ENCODE peak calls at places on chromosomes 11 and 22, in eight cellular contexts. F is lung; U is kidney; K is CD8-positive, alpha-beta T cell; Z is endothelial cell of umbilical vein; N is mesenchymal stem cell; Y is WERI-Rb-1; I is pancreas. G is an unnamed sample.

GRCh38 chr11:113281052-113281725 is 33.2 kb upstream of the TTC12 start:
- DNase-seq in F (no peak), U (no peak), K (no peak), Z (no peak), N (no peak), Y (no peak), I (no peak), G (no peak)

GRCh38 chr22:50581950-50582561 is 593 bp downstream of the CHKB start:
- DNase-seq in F (no peak), U (peak; percentile 86), K (no peak), Z (no peak), N (peak; percentile 29), Y (no peak), I (no peak), G (no peak)

GRCh38 chr11:34850339-34850738 is 65.8 kb downstream of the APIP start:
- DNase-seq in F (no peak), U (no peak), K (no peak), Z (no peak), N (peak; percentile 7), Y (no peak), I (no peak), G (no peak)

GRCh38 chr11:64223001-64223651 is 2.9 kb downstream of the TRPT1 start:
- DNase-seq in F (no peak), U (peak; percentile 75), K (peak; percentile 14), Z (no peak), N (no peak), Y (no peak), I (no peak), G (no peak)

GRCh38 chr11:35142481-35143207 is 3.7 kb downstream of the CD44 start:
- DNase-seq in F (no peak), U (no peak), K (peak; percentile 69), Z (peak; percentile 32), N (peak; percentile 88), Y (no peak), I (no peak), G (peak; percentile 49)

GRCh38 chr11:93000511-93001476 is 31.3 kb downstream of the MTNR1B start:
- DNase-seq in F (no peak), U (no peak), K (no peak), Z (peak; percentile 86), N (peak; percentile 73), Y (no peak), I (no peak), G (peak; percentile 63)

GRCh38 chr11:106503901-106504300 is 426.4 kb downstream of the AASDHPPT start:
- DNase-seq in F (no peak), U (no peak), K (no peak), Z (no peak), N (no peak), Y (no peak), I (no peak), G (peak; percentile 21)

GRCh38 chr11:130071211-130071712 is 1.6 kb downstream of the APLP2 start:
- DNase-seq in F (no peak), U (no peak), K (no peak), Z (peak; percentile 66), N (peak; percentile 18), Y (no peak), I (no peak), G (no peak)

GRCh38 chr22:49232319-49233067 is 595.2 kb downstream of the BRD1 start:
- DNase-seq in F (peak; percentile 17), U (no peak), K (no peak), Z (no peak), N (no peak), Y (no peak), I (no peak), G (no peak)

GRCh38 chr22:24063986-24064385 is 52.9 kb downstream of the CABIN1 start:
- DNase-seq in F (no peak), U (no peak), K (no peak), Z (no peak), N (no peak), Y (no peak), I (no peak), G (no peak)

GRCh38 chr11:83835423-83835822 is 549.3 kb upstream of the CCDC90B start:
- DNase-seq in F (no peak), U (no peak), K (no peak), Z (no peak), N (peak; percentile 48), Y (no peak), I (no peak), G (no peak)

GRCh38 chr22:48919187-48919590 is 908.5 kb downstream of the BRD1 start:
- DNase-seq in F (no peak), U (no peak), K (no peak), Z (no peak), N (no peak), Y (peak; percentile 22), I (no peak), G (no peak)

GRCh38 chr22:24437820-24438328 is 10.5 kb downstream of the ADORA2A start:
- DNase-seq in F (no peak), U (peak; percentile 32), K (no peak), Z (no peak), N (no peak), Y (no peak), I (no peak), G (no peak)

GRCh38 chr11:6353367-6353987 is 33.2 kb upstream of the CAVIN3 start:
- DNase-seq in F (peak; percentile 64), U (peak; percentile 79), K (peak; percentile 43), Z (peak; percentile 51), N (peak; percentile 63), Y (peak; percentile 69), I (peak; percentile 78), G (peak; percentile 20)

GRCh38 chr22:19062139-19062789 is 59.9 kb downstream of the DGCR2 start:
- DNase-seq in F (no peak), U (peak; percentile 46), K (no peak), Z (peak; percentile 57), N (no peak), Y (peak; percentile 82), I (peak; percentile 67), G (no peak)

GRCh38 chr22:37561209-37562048 is 1.1 kb downstream of the CDC42EP1 start:
- DNase-seq in F (peak; percentile 90), U (peak; percentile 96), K (peak; percentile 78), Z (peak; percentile 88), N (peak; percentile 88), Y (peak; percentile 88), I (peak; percentile 96), G (peak; percentile 87)

GRCh38 chr11:64141081-64141783 is 24.7 kb downstream of the MACROD1 start:
- DNase-seq in F (no peak), U (peak; percentile 85), K (no peak), Z (no peak), N (no peak), Y (no peak), I (no peak), G (no peak)

GRCh38 chr11:113818426-113818825 is 38.8 kb downstream of the CLDN25 start:
- DNase-seq in F (no peak), U (no peak), K (no peak), Z (no peak), N (no peak), Y (no peak), I (no peak), G (no peak)

DNA sequence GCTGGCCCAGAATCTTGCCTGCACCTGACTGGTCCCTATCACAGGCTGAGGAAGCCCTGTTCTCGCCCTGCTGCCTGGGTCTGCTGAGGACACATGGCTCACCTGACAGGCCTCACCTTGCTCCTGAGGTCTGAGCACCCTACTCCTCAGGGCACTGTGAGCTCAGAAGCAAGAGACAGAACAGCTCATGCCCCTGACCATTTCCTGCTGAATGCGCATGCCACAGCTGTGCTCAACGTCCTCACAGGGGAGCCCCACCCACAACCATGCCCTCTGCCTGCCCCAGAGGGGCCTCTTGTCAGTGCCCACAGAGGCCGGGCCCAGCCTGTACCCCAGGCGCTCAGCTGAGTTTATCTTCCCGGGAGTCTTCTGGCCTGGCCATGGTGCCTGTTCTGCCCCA is 2.8 kb upstream of the TSPO start:
- DNase-seq in F (no peak), U (no peak), K (no peak), Z (no peak), N (no peak), Y (no peak), I (no peak), G (no peak)
- H3K4me3 ChIP-seq in F (no peak overlapping the region), U (no peak overlapping the region), K (no peak overlapping the region), Z (no peak overlapping the region), N (no peak overlapping the region), Y (no peak overlapping the region), I (no peak overlapping the region), G (no peak overlapping the region)

GRCh38 chr22:17476838-17477237 is 86.5 kb upstream of the SLC25A18 start:
- DNase-seq in F (no peak), U (no peak), K (no peak), Z (no peak), N (no peak), Y (no peak), I (no peak), G (no peak)

GRCh38 chr22:17479129-17479528 is 84.2 kb upstream of the SLC25A18 start:
- DNase-seq in F (no peak), U (no peak), K (no peak), Z (no peak), N (no peak), Y (no peak), I (no peak), G (no peak)

GRCh38 chr22:17475318-17476212 is 87.7 kb upstream of the SLC25A18 start:
- DNase-seq in F (no peak), U (no peak), K (no peak), Z (no peak), N (no peak), Y (no peak), I (no peak), G (no peak)

GRCh38 chr22:17481424-17481823 is 81.9 kb upstream of the SLC25A18 start:
- DNase-seq in F (no peak), U (no peak), K (no peak), Z (no peak), N (no peak), Y (no peak), I (no peak), G (no peak)

GRCh38 chr22:17477401-17477833 is 85.9 kb upstream of the SLC25A18 start:
- DNase-seq in F (peak; percentile 63), U (no peak), K (no peak), Z (no peak), N (no peak), Y (no peak), I (no peak), G (no peak)
- H3K4me3 ChIP-seq in F (no peak overlapping the region), U (no peak overlapping the region), K (no peak overlapping the region), Z (peak overlapping the region; percentile 10), N (peak overlapping the region; percentile 61), Y (no peak overlapping the region), I (peak overlapping the region; percentile 29), G (no peak overlapping the region)

DNA sequence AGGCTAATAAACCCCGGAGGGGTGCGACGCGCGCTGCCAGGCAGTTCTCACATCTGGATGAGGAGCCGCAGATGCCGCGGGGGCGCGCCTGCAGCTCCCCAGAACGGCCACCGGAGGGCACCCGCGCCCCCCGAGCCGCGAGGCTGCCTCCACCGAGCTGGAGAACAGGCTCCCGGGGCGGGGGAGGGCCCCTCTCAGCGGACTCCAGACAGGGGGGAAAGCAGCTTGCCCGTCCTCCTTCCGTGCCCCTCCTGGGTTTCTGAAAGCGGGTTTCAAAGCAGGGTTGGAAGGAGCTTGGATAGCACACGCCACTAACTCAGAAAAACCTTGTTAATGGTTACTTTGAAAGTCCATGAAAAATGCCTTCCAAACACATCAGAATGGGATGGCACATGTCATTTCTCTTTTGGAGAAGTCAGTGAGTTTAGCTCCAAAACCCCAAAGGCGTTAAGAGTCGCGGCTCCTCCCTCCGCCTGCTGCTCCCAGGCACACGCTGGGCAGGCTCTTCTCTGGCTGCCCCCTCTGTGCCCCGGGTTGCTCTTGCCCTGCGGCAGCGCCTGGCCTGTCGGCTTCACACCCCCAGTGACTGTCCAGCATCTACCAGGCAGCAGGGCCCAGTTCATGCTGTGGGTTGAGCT is 317.8 kb downstream of the NTM start:
- DNase-seq in F (no peak), U (peak; percentile 83), K (no peak), Z (peak; percentile 54), N (peak; percentile 53), Y (peak; percentile 54), I (peak; percentile 42), G (peak; percentile 36)
- H3K4me3 ChIP-seq in F (no peak overlapping the region), U (peak overlapping the region; percentile 43), K (no peak overlapping the region), Z (no peak overlapping the region), N (peak overlapping the region; percentile 75), Y (no peak overlapping the region), I (no peak overlapping the region), G (peak overlapping the region; percentile 39)

GRCh38 chr22:35756722-35757121 is 39.0 kb downstream of the APOL5 start:
- DNase-seq in F (no peak), U (no peak), K (no peak), Z (no peak), N (no peak), Y (no peak), I (no peak), G (no peak)
- H3K4me3 ChIP-seq in F (no peak overlapping the region), U (no peak overlapping the region), K (no peak overlapping the region), Z (no peak overlapping the region), N (no peak overlapping the region), Y (no peak overlapping the region), I (no peak overlapping the region), G (no peak overlapping the region)